ENCODE peak calls at places on chromosome 21, in nine cellular contexts. A is effector memory CD4-positive, alpha-beta T cell; L is GM23338; P is CD8-positive, alpha-beta memory T cell; W is dorsolateral prefrontal cortex; B is fibroblast of the aortic adventitia; D is Panc1; S is right lobe of liver; R is fibroblast of mammary gland. K is an unnamed sample.
A peak's percentile ranks its signal among the peaks of the same experiment; 100 is the strongest.

GRCh38 chr21:14121719-14122118 is 89.0 kb downstream of the LIPI start:
- DNase-seq in A (no peak), L (no peak), P (no peak), W (no peak), B (no peak), D (no peak), S (no peak), R (no peak), K (no peak)

GRCh38 chr21:32403201-32403701 is 9.3 kb upstream of the EVA1C start:
- DNase-seq in A (peak; percentile 14), L (peak; percentile 92), P (peak; percentile 31), W (peak; percentile 75), B (peak; percentile 86), D (no peak), S (peak; percentile 37), R (peak; percentile 73), K (peak; percentile 63)

GRCh38 chr21:19440792-19441494 is 1037.4 kb upstream of the TMPRSS15 start:
- DNase-seq in A (no peak), L (no peak), P (no peak), W (no peak), B (no peak), D (no peak), S (no peak), R (no peak), K (no peak)

GRCh38 chr21:33668180-33668579 is 25.9 kb downstream of the ITSN1 start:
- DNase-seq in A (no peak), L (no peak), P (no peak), W (no peak), B (peak; percentile 38), D (no peak), S (no peak), R (peak; percentile 57), K (no peak)

GRCh38 chr21:42234026-42234425 is 15.1 kb downstream of the ABCG1 start:
- DNase-seq in A (no peak), L (peak; percentile 48), P (no peak), W (no peak), B (no peak), D (no peak), S (no peak), R (no peak), K (peak; percentile 30)

GRCh38 chr21:32190491-32191144 is 88.2 kb downstream of the MIS18A start:
- DNase-seq in A (no peak), L (no peak), P (no peak), W (no peak), B (no peak), D (no peak), S (no peak), R (no peak), K (no peak)

GRCh38 chr21:32350981-32351380 is 41.8 kb downstream of the URB1 start:
- DNase-seq in A (no peak), L (no peak), P (no peak), W (no peak), B (no peak), D (no peak), S (no peak), R (no peak), K (no peak)

GRCh38 chr21:28872218-28872617 is 120.5 kb downstream of the LTN1 start:
- DNase-seq in A (no peak), L (no peak), P (no peak), W (no peak), B (no peak), D (no peak), S (no peak), R (peak; percentile 62), K (no peak)

GRCh38 chr21:29295066-29295650 is 3.6 kb upstream of the BACH1 start:
- DNase-seq in A (peak; percentile 37), L (no peak), P (no peak), W (no peak), B (no peak), D (no peak), S (no peak), R (no peak), K (no peak)

DNA sequence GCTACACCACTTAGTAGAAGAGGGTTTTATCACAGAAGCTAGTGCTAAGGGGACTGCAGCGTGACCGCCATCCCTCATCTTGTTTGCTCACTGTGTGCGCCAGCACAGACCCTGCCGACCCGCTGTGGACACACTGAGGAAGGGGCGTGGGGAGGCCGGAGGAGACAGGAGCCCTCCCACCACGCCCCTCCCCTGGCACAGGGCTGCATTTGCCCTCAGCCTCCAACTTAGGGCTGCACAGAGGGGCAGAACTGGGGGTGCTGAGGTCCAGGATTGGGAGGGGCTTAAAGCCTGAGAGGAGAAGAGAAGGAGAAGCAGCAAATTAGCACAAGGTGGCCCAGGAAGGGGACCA is 37.2 kb downstream of the RRP1 start:
- DNase-seq in A (no peak), L (no peak), P (no peak), W (no peak), B (no peak), D (no peak), S (no peak), R (no peak), K (no peak)
- H3K4me3 ChIP-seq in A (no peak overlapping the region), L (no peak overlapping the region), P (no peak overlapping the region), W (no peak overlapping the region), B (no peak overlapping the region), D (no peak overlapping the region), S (no peak overlapping the region), R (no peak overlapping the region), K (no peak overlapping the region)

GRCh38 chr21:17793271-17793670 is 25.9 kb downstream of the C21orf91 start:
- DNase-seq in A (no peak), L (no peak), P (no peak), W (no peak), B (no peak), D (no peak), S (no peak), R (no peak), K (no peak)
- H3K4me3 ChIP-seq in A (peak overlapping the region; percentile 40), L (no peak overlapping the region), P (peak overlapping the region; percentile 52), W (peak overlapping the region; percentile 40), B (no peak overlapping the region), D (no peak overlapping the region), S (no peak overlapping the region), R (no peak overlapping the region), K (peak overlapping the region; percentile 47)

DNA sequence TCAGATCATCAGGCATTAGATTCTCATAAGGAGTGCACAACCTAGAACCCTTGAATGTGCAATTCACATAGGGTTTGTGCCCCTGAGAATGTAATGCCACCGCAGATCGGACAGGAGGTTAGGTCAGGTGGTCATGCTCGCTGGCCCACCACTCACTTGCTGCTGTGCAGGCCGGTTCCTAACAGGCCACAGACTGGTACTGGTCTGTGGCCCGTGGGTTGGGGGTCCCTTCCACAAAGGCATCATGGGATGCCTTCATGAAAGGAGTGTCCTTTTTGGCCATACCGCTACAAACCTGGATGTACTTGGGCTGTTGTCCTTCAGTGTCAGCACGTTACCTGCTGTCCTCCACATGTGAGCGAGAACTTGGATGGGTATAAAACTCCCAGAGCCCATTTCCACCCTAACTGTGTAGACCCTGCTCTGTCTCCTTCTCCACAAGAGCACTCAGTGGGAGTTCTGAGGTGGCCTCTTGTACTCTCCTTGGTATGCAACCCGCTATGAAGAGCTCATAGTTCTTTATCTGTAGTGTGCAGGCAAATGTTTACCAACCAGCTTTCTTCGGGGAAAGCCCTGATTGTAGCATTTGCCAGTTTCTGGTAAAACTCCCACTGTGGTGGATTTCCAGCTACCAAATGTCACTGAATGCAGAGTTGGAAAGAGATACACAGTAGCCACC is 41.7 kb upstream of the SLC19A1 start:
- DNase-seq in A (no peak), L (no peak), P (no peak), W (no peak), B (no peak), D (no peak), S (no peak), R (no peak), K (peak; percentile 14)
- H3K4me3 ChIP-seq in A (no peak overlapping the region), L (no peak overlapping the region), P (no peak overlapping the region), W (no peak overlapping the region), B (no peak overlapping the region), D (no peak overlapping the region), S (no peak overlapping the region), R (no peak overlapping the region), K (no peak overlapping the region)

DNA sequence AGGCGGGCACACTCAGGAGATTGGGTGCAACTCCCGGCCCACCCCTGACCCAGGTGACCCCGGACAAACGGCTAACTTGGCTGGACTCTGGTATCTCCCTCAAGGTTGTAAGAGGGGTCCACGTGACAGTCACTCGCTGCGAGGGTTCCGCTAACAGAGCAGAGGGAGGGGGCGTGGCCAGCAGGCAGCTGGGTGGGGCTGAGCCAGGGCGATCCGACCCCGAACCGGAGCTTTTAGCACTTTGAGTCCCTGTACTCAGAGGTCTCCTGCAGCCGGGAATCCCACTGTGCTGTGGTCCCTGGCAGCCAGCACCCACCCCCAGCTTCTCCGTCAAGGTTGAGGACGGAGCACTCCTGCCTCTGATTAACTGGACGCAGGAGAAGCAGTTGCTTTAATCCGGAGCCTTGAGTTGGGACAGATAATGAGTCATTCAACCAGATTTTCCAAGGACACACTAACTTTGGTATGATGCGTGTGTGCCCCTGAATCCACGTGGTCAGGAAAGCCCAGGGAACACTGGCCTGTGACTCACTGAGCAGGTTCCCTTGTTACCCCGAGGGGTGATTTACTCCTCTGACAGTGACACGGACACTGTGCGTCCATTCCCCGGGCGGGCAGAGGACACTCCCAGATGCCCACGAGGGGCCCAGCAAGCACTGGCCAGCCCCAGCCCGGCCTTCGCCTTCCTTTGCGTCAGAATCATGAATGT is 16.8 kb downstream of the TRPM2 start:
- DNase-seq in A (no peak), L (peak; percentile 74), P (no peak), W (peak; percentile 9), B (peak; percentile 2), D (no peak), S (peak; percentile 63), R (peak; percentile 73), K (no peak)
- H3K4me3 ChIP-seq in A (no peak overlapping the region), L (peak overlapping the region; percentile 45), P (no peak overlapping the region), W (no peak overlapping the region), B (no peak overlapping the region), D (no peak overlapping the region), S (no peak overlapping the region), R (no peak overlapping the region), K (no peak overlapping the region)

DNA sequence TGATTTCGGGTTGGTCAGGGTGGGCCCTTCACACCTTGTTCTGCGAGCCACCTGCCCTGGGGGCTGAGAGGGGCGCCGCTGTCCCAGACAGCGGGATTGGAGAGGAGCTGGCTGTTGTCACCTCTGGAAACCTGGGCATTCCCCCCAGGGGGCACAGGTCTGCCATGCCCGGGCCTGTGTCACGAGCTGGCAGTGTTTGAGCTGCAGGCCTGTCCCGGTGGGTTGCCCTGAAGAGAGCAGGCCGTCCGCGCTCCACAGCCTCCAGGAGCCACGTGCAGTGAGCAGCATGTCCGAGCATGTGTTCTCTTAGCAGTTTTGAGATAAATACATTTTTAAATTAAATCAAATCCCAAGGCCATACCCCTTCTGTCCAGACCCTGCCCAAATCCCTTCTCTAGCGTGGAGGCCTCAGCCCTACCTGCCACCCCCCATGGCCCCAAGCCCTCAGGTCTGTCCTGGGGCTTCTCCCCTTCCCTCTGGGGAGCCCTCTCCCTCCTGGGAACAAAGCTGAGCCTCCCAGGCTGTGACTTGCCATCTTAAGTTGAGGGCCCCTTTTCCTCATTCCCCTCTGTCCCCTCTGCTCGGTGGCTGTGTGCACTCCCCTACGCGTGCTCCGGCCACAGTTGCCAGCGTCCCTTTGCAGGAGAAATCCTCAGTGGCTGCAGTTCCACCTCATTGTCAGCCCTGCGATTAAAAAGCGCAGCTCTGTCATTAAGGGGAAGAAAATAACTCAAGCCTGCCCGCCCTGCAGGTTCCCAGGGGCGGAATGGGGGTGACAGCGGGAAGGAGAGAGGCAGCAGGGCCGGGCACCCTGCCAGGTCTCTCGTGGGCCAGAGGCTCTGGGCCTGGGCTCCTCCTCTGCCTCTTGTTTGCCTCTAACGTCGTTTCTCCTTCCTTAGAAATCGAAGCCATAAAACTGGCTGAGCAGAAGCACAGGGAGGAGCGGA is 26.6 kb downstream of the SLX9 start:
- DNase-seq in A (no peak), L (no peak), P (no peak), W (no peak), B (peak; percentile 12), D (no peak), S (no peak), R (no peak), K (peak; percentile 71)
- H3K4me3 ChIP-seq in A (no peak overlapping the region), L (no peak overlapping the region), P (no peak overlapping the region), W (no peak overlapping the region), B (no peak overlapping the region), D (no peak overlapping the region), S (no peak overlapping the region), R (no peak overlapping the region), K (no peak overlapping the region)

K was measured in lower lobe of right lung.